ENCODE peak calls at places on chromosomes 5 and 9, in eight cellular contexts. Q is heart left ventricle; W is CD8-positive, alpha-beta T cell; O is uterus; G is tibial nerve; X is heart right ventricle; H is WTC11; E is BJ. C is an unnamed sample.

GRCh38 chr5:111948517-111948916 is 191.5 kb upstream of the NREP start:
- DNase-seq in O (no peak), W (no peak), H (no peak), G (no peak), E (peak; percentile 97), Q (no peak), X (no peak), C (no peak)

GRCh38 chr9:79007701-79008483 is 563.9 kb upstream of the TLE4 start:
- DNase-seq in G (no peak), Q (no peak), E (no peak), H (no peak), X (no peak), O (no peak), W (no peak), C (no peak)

GRCh38 chr9:26066237-26066636 is 388.0 kb upstream of the TUSC1 start:
- DNase-seq in W (no peak), H (no peak), X (no peak), G (no peak), O (no peak), E (no peak), Q (no peak), C (no peak)

GRCh38 chr5:35593338-35593737 is 24.3 kb upstream of the SPEF2 start:
- DNase-seq in W (no peak), X (no peak), G (no peak), Q (no peak), E (no peak), H (no peak), O (no peak), C (no peak)

GRCh38 chr5:132260714-132261615 is 3.5 kb downstream of the PDLIM4 start:
- DNase-seq in O (peak; percentile 87), E (peak; percentile 46), G (peak; percentile 69), W (peak; percentile 31), X (peak; percentile 39), H (no peak), Q (peak; percentile 65), C (no peak)

GRCh38 chr5:90934738-90935137 is 376.1 kb downstream of the ADGRV1 start:
- DNase-seq in W (no peak), G (no peak), E (no peak), Q (no peak), O (no peak), H (no peak), X (no peak), C (no peak)

GRCh38 chr9:114003756-114004155 is 74.3 kb downstream of the AMBP start:
- DNase-seq in Q (no peak), O (peak; percentile 3), H (no peak), W (peak; percentile 6), E (no peak), X (no peak), G (no peak), C (no peak)

GRCh38 chr9:69649566-69650260 is 22.5 kb downstream of the APBA1 start:
- DNase-seq in X (no peak), H (no peak), O (no peak), Q (no peak), G (no peak), E (peak; percentile 31), W (no peak), C (no peak)

GRCh38 chr5:96035796-96036195 is 74.1 kb upstream of the ELL2 start:
- DNase-seq in O (no peak), G (no peak), X (no peak), H (no peak), W (no peak), E (no peak), Q (no peak), C (no peak)

GRCh38 chr5:158727771-158728311 is 371.9 kb downstream of the EBF1 start:
- DNase-seq in H (no peak), E (no peak), G (peak; percentile 33), O (peak; percentile 88), W (no peak), X (peak; percentile 60), Q (peak; percentile 74), C (no peak)

GRCh38 chr9:126468141-126468825 is 141.7 kb downstream of the MVB12B start:
- DNase-seq in O (no peak), H (no peak), G (peak; percentile 26), W (no peak), X (no peak), Q (no peak), E (no peak), C (no peak)

GRCh38 chr5:147403659-147404640 is 105.9 kb downstream of the DPYSL3 start:
- DNase-seq in Q (peak; percentile 59), H (no peak), G (no peak), X (peak; percentile 40), E (peak; percentile 93), O (peak; percentile 88), W (no peak), C (peak; percentile 69)

GRCh38 chr5:74186351-74187315 is 453.9 kb downstream of the ENC1 start:
- DNase-seq in E (no peak), O (no peak), W (no peak), X (no peak), Q (no peak), G (no peak), H (no peak), C (no peak)

GRCh38 chr5:166032601-166033000 is 2258.8 kb upstream of the WWC1 start:
- DNase-seq in H (no peak), W (no peak), X (no peak), G (no peak), Q (no peak), E (no peak), O (no peak), C (no peak)

GRCh38 chr9:93297659-93298497 is 113.9 kb downstream of the WNK2 start:
- DNase-seq in Q (no peak), H (peak; percentile 50), E (no peak), G (no peak), W (no peak), O (no peak), X (no peak), C (no peak)

GRCh38 chr9:131799177-131799823 is 59.4 kb upstream of the RAPGEF1 start:
- DNase-seq in X (peak; percentile 54), O (no peak), Q (peak; percentile 42), E (no peak), H (peak; percentile 82), G (no peak), W (peak; percentile 59), C (peak; percentile 69)

GRCh38 chr9:137318976-137319375 is 16.9 kb upstream of the NRARP start:
- DNase-seq in E (no peak), H (peak; percentile 71), X (peak; percentile 81), W (no peak), Q (peak; percentile 78), O (peak; percentile 31), G (no peak), C (no peak)
- TF ChIP-seq CTCF in E (peak; percentile 39), H (no peak), X (peak; percentile 47), W (no peak), Q (peak; percentile 48), O (peak; percentile 40), G (peak; percentile 51), C (no peak)

DNA sequence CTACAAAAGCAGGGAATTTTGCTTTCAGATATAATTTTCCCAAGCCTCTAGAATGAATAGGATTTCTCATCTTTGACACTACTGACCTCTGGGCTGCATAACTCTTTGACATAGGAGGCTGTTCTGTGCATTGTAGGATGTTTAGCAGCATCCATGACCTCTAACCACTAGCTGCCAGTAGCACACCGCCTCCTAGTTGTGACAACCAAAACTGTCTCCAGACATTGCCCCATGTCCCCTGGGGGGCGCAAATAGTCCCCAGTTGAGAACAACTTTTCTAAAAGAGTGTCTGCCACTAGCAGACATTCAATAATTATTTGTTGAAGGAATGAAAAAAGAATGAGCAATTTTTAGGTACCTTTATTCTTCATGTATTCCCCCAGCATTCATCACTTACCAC is 51.8 kb downstream of the POU4F3 start:
- DNase-seq in H (peak; percentile 62), G (no peak), X (no peak), W (no peak), Q (no peak), O (no peak), E (no peak), C (no peak)
- TF ChIP-seq CTCF in H (peak; percentile 51), G (no peak), X (no peak), W (no peak), Q (no peak), O (no peak), E (no peak), C (peak; percentile 29)

GRCh38 chr5:143433680-143434079 is 30.2 kb upstream of the NR3C1 start:
- DNase-seq in E (no peak), O (no peak), Q (no peak), H (no peak), X (no peak), W (no peak), G (no peak), C (no peak)
- TF ChIP-seq CTCF in E (no peak), O (no peak), Q (no peak), H (no peak), X (no peak), W (no peak), G (no peak), C (no peak)

GRCh38 chr5:142715291-142715690 is 29.4 kb upstream of the FGF1 start:
- DNase-seq in Q (no peak), E (no peak), X (no peak), G (no peak), W (no peak), O (no peak), H (no peak), C (no peak)

GRCh38 chr5:142716963-142717362 is 31.1 kb upstream of the FGF1 start:
- DNase-seq in X (peak; percentile 38), Q (peak; percentile 58), H (peak; percentile 69), W (no peak), E (no peak), G (no peak), O (peak; percentile 31), C (peak; percentile 40)

GRCh38 chr5:142719836-142720330 is 34.0 kb upstream of the FGF1 start:
- DNase-seq in H (no peak), O (no peak), W (no peak), G (no peak), X (no peak), E (no peak), Q (no peak), C (no peak)

GRCh38 chr5:142720561-142721275 is 34.8 kb upstream of the FGF1 start:
- DNase-seq in X (peak; percentile 52), E (no peak), H (no peak), G (no peak), Q (no peak), O (no peak), W (no peak), C (no peak)

DNA sequence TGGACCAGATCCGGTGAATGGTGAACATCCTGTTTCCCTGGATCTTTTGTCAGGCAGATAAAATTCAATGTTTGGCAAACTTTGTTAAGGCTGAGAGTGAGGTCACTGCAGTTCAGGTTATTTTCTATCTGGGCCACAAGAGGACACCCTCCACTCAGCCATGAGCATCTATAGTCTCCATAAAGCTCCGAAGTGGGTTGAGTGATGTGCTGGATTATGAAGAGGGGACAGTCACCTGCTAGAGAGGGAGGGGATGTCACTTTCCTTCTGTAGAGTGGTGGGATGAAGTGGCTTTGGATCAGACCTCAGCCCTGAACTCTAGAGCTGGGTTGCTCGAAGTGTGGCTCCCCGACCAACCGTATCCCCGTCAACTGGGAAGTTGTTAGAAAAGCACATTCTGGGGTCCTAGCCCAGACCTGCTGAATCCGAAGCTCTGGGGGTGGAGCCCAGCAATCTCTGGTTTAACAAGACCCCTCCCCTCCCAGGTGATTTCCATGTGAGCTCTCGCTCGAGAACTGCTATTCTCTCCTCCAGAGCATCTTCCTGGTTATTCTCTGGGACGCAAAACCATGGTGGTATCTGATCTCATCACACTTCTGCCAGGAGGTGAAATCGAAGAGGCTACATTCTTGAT is 31.8 kb upstream of the FGF1 start:
- DNase-seq in O (peak; percentile 36), X (no peak), H (no peak), W (no peak), G (no peak), E (no peak), Q (peak; percentile 46), C (no peak)
- TF ChIP-seq CTCF in O (peak; percentile 92), X (peak; percentile 57), H (no peak), W (peak; percentile 29), G (peak; percentile 83), E (peak; percentile 83), Q (peak; percentile 80), C (peak; percentile 50)